ENCODE peak calls at places on chromosomes 5 and 9, in seven cellular contexts. One of them, this sample, is unnamed.

GRCh38 chr5:174735498-174736350 is 11.3 kb downstream of the MSX2 start:
- DNase-seq in NT2/D1: no peak
- DNase-seq in tibial artery: no peak
- DNase-seq in EH: no peak
- DNase-seq in T-helper 2 cell: no peak
- DNase-seq in foreskin fibroblast: no peak
- DNase-seq in activated naive CD8-positive, alpha-beta T cell treated with anti-CD3 and anti-CD28 coated beads, Interleukin-2, amount 10 ng/mL, durations not matched to agents 7 days and 5 days: no peak
- DNase-seq in this sample: no peak

GRCh38 chr5:59790399-59791130 is 103.0 kb downstream of the PDE4D start:
- DNase-seq in NT2/D1: no peak
- DNase-seq in tibial artery: no peak
- DNase-seq in EH: peak; percentile 6
- DNase-seq in T-helper 2 cell: no peak
- DNase-seq in foreskin fibroblast: no peak
- DNase-seq in activated naive CD8-positive, alpha-beta T cell treated with anti-CD3 and anti-CD28 coated beads, Interleukin-2, amount 10 ng/mL, durations not matched to agents 7 days and 5 days: no peak
- DNase-seq in this sample: no peak

GRCh38 chr5:59065551-59065950 is 482.7 kb downstream of the RAB3C start:
- DNase-seq in NT2/D1: no peak
- DNase-seq in tibial artery: no peak
- DNase-seq in EH: peak; percentile 73
- DNase-seq in T-helper 2 cell: no peak
- DNase-seq in foreskin fibroblast: peak; percentile 65
- DNase-seq in activated naive CD8-positive, alpha-beta T cell treated with anti-CD3 and anti-CD28 coated beads, Interleukin-2, amount 10 ng/mL, durations not matched to agents 7 days and 5 days: no peak
- DNase-seq in this sample: no peak

GRCh38 chr9:26789959-26790358 is 102.6 kb downstream of the CAAP1 start:
- DNase-seq in NT2/D1: no peak
- DNase-seq in tibial artery: no peak
- DNase-seq in EH: no peak
- DNase-seq in T-helper 2 cell: no peak
- DNase-seq in foreskin fibroblast: no peak
- DNase-seq in activated naive CD8-positive, alpha-beta T cell treated with anti-CD3 and anti-CD28 coated beads, Interleukin-2, amount 10 ng/mL, durations not matched to agents 7 days and 5 days: no peak
- DNase-seq in this sample: peak; percentile 64

GRCh38 chr9:136551401-136552116 is 5.7 kb upstream of the NOTCH1 start:
- DNase-seq in NT2/D1: no peak
- DNase-seq in tibial artery: peak; percentile 85
- DNase-seq in EH: peak; percentile 89
- DNase-seq in T-helper 2 cell: no peak
- DNase-seq in foreskin fibroblast: peak; percentile 72
- DNase-seq in activated naive CD8-positive, alpha-beta T cell treated with anti-CD3 and anti-CD28 coated beads, Interleukin-2, amount 10 ng/mL, durations not matched to agents 7 days and 5 days: no peak
- DNase-seq in this sample: no peak

GRCh38 chr9:2116073-2116472 is 100.9 kb downstream of the SMARCA2 start:
- DNase-seq in NT2/D1: peak; percentile 35
- DNase-seq in tibial artery: no peak
- DNase-seq in EH: peak; percentile 20
- DNase-seq in T-helper 2 cell: no peak
- DNase-seq in foreskin fibroblast: no peak
- DNase-seq in activated naive CD8-positive, alpha-beta T cell treated with anti-CD3 and anti-CD28 coated beads, Interleukin-2, amount 10 ng/mL, durations not matched to agents 7 days and 5 days: no peak
- DNase-seq in this sample: no peak

GRCh38 chr9:92639791-92640271 is 30.1 kb downstream of the IPPK start:
- DNase-seq in NT2/D1: no peak
- DNase-seq in tibial artery: no peak
- DNase-seq in EH: no peak
- DNase-seq in T-helper 2 cell: no peak
- DNase-seq in foreskin fibroblast: no peak
- DNase-seq in activated naive CD8-positive, alpha-beta T cell treated with anti-CD3 and anti-CD28 coated beads, Interleukin-2, amount 10 ng/mL, durations not matched to agents 7 days and 5 days: no peak
- DNase-seq in this sample: no peak

GRCh38 chr5:137234973-137235943 is 263.9 kb downstream of the SPOCK1 start:
- DNase-seq in NT2/D1: no peak
- DNase-seq in tibial artery: no peak
- DNase-seq in EH: no peak
- DNase-seq in T-helper 2 cell: no peak
- DNase-seq in foreskin fibroblast: no peak
- DNase-seq in activated naive CD8-positive, alpha-beta T cell treated with anti-CD3 and anti-CD28 coated beads, Interleukin-2, amount 10 ng/mL, durations not matched to agents 7 days and 5 days: no peak
- DNase-seq in this sample: no peak

GRCh38 chr5:154945695-154946301 is 4.9 kb downstream of the MRPL22 start:
- DNase-seq in NT2/D1: no peak
- DNase-seq in tibial artery: no peak
- DNase-seq in EH: peak; percentile 29
- DNase-seq in T-helper 2 cell: no peak
- DNase-seq in foreskin fibroblast: no peak
- DNase-seq in activated naive CD8-positive, alpha-beta T cell treated with anti-CD3 and anti-CD28 coated beads, Interleukin-2, amount 10 ng/mL, durations not matched to agents 7 days and 5 days: no peak
- DNase-seq in this sample: no peak

GRCh38 chr5:169160405-169160901 is 140.5 kb downstream of the SLIT3 start:
- DNase-seq in NT2/D1: no peak
- DNase-seq in tibial artery: peak; percentile 61
- DNase-seq in EH: peak; percentile 74
- DNase-seq in T-helper 2 cell: no peak
- DNase-seq in foreskin fibroblast: no peak
- DNase-seq in activated naive CD8-positive, alpha-beta T cell treated with anti-CD3 and anti-CD28 coated beads, Interleukin-2, amount 10 ng/mL, durations not matched to agents 7 days and 5 days: no peak
- DNase-seq in this sample: peak; percentile 88

GRCh38 chr9:101435601-101436079 is at the start of gene ALDOB:
- DNase-seq in NT2/D1: no peak
- DNase-seq in tibial artery: no peak
- DNase-seq in EH: no peak
- DNase-seq in T-helper 2 cell: no peak
- DNase-seq in foreskin fibroblast: no peak
- DNase-seq in activated naive CD8-positive, alpha-beta T cell treated with anti-CD3 and anti-CD28 coated beads, Interleukin-2, amount 10 ng/mL, durations not matched to agents 7 days and 5 days: no peak
- DNase-seq in this sample: no peak

GRCh38 chr5:128263357-128263756 is 179.8 kb downstream of the SLC12A2 start:
- DNase-seq in NT2/D1: no peak
- DNase-seq in tibial artery: no peak
- DNase-seq in EH: no peak
- DNase-seq in T-helper 2 cell: no peak
- DNase-seq in foreskin fibroblast: no peak
- DNase-seq in activated naive CD8-positive, alpha-beta T cell treated with anti-CD3 and anti-CD28 coated beads, Interleukin-2, amount 10 ng/mL, durations not matched to agents 7 days and 5 days: no peak
- DNase-seq in this sample: no peak

GRCh38 chr5:138632900-138633489 is 57.8 kb upstream of the HSPA9 start:
- DNase-seq in NT2/D1: peak; percentile 88
- DNase-seq in tibial artery: peak; percentile 61
- DNase-seq in EH: peak; percentile 85
- DNase-seq in T-helper 2 cell: no peak
- DNase-seq in foreskin fibroblast: peak; percentile 81
- DNase-seq in activated naive CD8-positive, alpha-beta T cell treated with anti-CD3 and anti-CD28 coated beads, Interleukin-2, amount 10 ng/mL, durations not matched to agents 7 days and 5 days: no peak
- DNase-seq in this sample: peak; percentile 69

GRCh38 chr5:132296412-132297001 is 2.3 kb downstream of the SLC22A4 start:
- DNase-seq in NT2/D1: no peak
- DNase-seq in tibial artery: no peak
- DNase-seq in EH: peak; percentile 33
- DNase-seq in T-helper 2 cell: no peak
- DNase-seq in foreskin fibroblast: peak; percentile 20
- DNase-seq in activated naive CD8-positive, alpha-beta T cell treated with anti-CD3 and anti-CD28 coated beads, Interleukin-2, amount 10 ng/mL, durations not matched to agents 7 days and 5 days: no peak
- DNase-seq in this sample: no peak

GRCh38 chr5:113181853-113182490 is 205.4 kb downstream of the DCP2 start:
- DNase-seq in NT2/D1: no peak
- DNase-seq in tibial artery: no peak
- DNase-seq in EH: no peak
- DNase-seq in T-helper 2 cell: no peak
- DNase-seq in foreskin fibroblast: no peak
- DNase-seq in activated naive CD8-positive, alpha-beta T cell treated with anti-CD3 and anti-CD28 coated beads, Interleukin-2, amount 10 ng/mL, durations not matched to agents 7 days and 5 days: no peak
- DNase-seq in this sample: no peak

GRCh38 chr9:14007199-14007769 is 306.7 kb downstream of the NFIB start:
- DNase-seq in NT2/D1: no peak
- DNase-seq in tibial artery: no peak
- DNase-seq in EH: no peak
- DNase-seq in T-helper 2 cell: no peak
- DNase-seq in foreskin fibroblast: no peak
- DNase-seq in activated naive CD8-positive, alpha-beta T cell treated with anti-CD3 and anti-CD28 coated beads, Interleukin-2, amount 10 ng/mL, durations not matched to agents 7 days and 5 days: no peak
- DNase-seq in this sample: no peak

GRCh38 chr9:125655691-125656410 is 51.2 kb downstream of the MAPKAP1 start:
- DNase-seq in NT2/D1: no peak
- DNase-seq in tibial artery: no peak
- DNase-seq in EH: peak; percentile 91
- DNase-seq in T-helper 2 cell: no peak
- DNase-seq in foreskin fibroblast: no peak
- DNase-seq in activated naive CD8-positive, alpha-beta T cell treated with anti-CD3 and anti-CD28 coated beads, Interleukin-2, amount 10 ng/mL, durations not matched to agents 7 days and 5 days: no peak
- DNase-seq in this sample: peak; percentile 73

GRCh38 chr5:72624641-72625236 is 117.5 kb upstream of the ZNF366 start:
- DNase-seq in NT2/D1: no peak
- DNase-seq in tibial artery: no peak
- DNase-seq in EH: peak; percentile 93
- DNase-seq in T-helper 2 cell: no peak
- DNase-seq in foreskin fibroblast: peak; percentile 79
- DNase-seq in activated naive CD8-positive, alpha-beta T cell treated with anti-CD3 and anti-CD28 coated beads, Interleukin-2, amount 10 ng/mL, durations not matched to agents 7 days and 5 days: no peak
- DNase-seq in this sample: no peak

GRCh38 chr9:94741856-94742255 is 15.4 kb downstream of the AOPEP start:
- DNase-seq in NT2/D1: no peak
- DNase-seq in tibial artery: no peak
- DNase-seq in EH: no peak
- DNase-seq in T-helper 2 cell: no peak
- DNase-seq in foreskin fibroblast: no peak
- DNase-seq in activated naive CD8-positive, alpha-beta T cell treated with anti-CD3 and anti-CD28 coated beads, Interleukin-2, amount 10 ng/mL, durations not matched to agents 7 days and 5 days: no peak
- DNase-seq in this sample: no peak

GRCh38 chr5:172838151-172838875 is 4.3 kb downstream of the ERGIC1 start:
- DNase-seq in NT2/D1: no peak
- DNase-seq in tibial artery: no peak
- DNase-seq in EH: no peak
- DNase-seq in T-helper 2 cell: no peak
- DNase-seq in foreskin fibroblast: no peak
- DNase-seq in activated naive CD8-positive, alpha-beta T cell treated with anti-CD3 and anti-CD28 coated beads, Interleukin-2, amount 10 ng/mL, durations not matched to agents 7 days and 5 days: no peak
- DNase-seq in this sample: no peak

GRCh38 chr5:172303996-172304335 is 20.4 kb upstream of the UBTD2 start:
- DNase-seq in NT2/D1: no peak
- DNase-seq in tibial artery: no peak
- DNase-seq in EH: no peak
- DNase-seq in T-helper 2 cell: no peak
- DNase-seq in foreskin fibroblast: no peak
- DNase-seq in activated naive CD8-positive, alpha-beta T cell treated with anti-CD3 and anti-CD28 coated beads, Interleukin-2, amount 10 ng/mL, durations not matched to agents 7 days and 5 days: no peak
- DNase-seq in this sample: no peak

GRCh38 chr5:181051841-181052525 is 11.9 kb downstream of the BTNL9 start:
- DNase-seq in NT2/D1: no peak
- DNase-seq in tibial artery: no peak
- DNase-seq in EH: no peak
- DNase-seq in T-helper 2 cell: no peak
- DNase-seq in foreskin fibroblast: no peak
- DNase-seq in activated naive CD8-positive, alpha-beta T cell treated with anti-CD3 and anti-CD28 coated beads, Interleukin-2, amount 10 ng/mL, durations not matched to agents 7 days and 5 days: no peak
- DNase-seq in this sample: no peak

GRCh38 chr5:174505621-174506020 is 218.8 kb upstream of the MSX2 start:
- DNase-seq in NT2/D1: no peak
- DNase-seq in tibial artery: no peak
- DNase-seq in EH: peak; percentile 72
- DNase-seq in T-helper 2 cell: no peak
- DNase-seq in foreskin fibroblast: peak; percentile 78
- DNase-seq in activated naive CD8-positive, alpha-beta T cell treated with anti-CD3 and anti-CD28 coated beads, Interleukin-2, amount 10 ng/mL, durations not matched to agents 7 days and 5 days: no peak
- DNase-seq in this sample: peak; percentile 78